ENCODE peak calls at places on chromosome 16, in four cellular contexts. L is GM12878, M is HepG2, S is K562. G is an unnamed sample.
A peak's percentile ranks its signal among the peaks of the same experiment; 100 is the strongest.

GRCh38 chr16:88356727-88357199 is 26.0 kb upstream of the ZNF469 start:
- DNase-seq in L (no peak), S (no peak), M (no peak), G (no peak)

GRCh38 chr16:52573365-52574104 is 26.6 kb upstream of the TOX3 start:
- DNase-seq in S (no peak), M (peak; percentile 95), L (no peak), G (no peak)

GRCh38 chr16:75138636-75139035 is 9.7 kb upstream of the ZFP1 start:
- DNase-seq in L (no peak), S (no peak), M (no peak), G (no peak)

GRCh38 chr16:23286131-23286532 is 16.0 kb upstream of the SCNN1B start:
- DNase-seq in M (no peak), L (no peak), S (no peak), G (no peak)

GRCh38 chr16:11034481-11034931 is 90.1 kb downstream of the CLEC16A start:
- DNase-seq in L (no peak), S (no peak), M (no peak), G (no peak)

GRCh38 chr16:8632675-8633182 is 11.2 kb downstream of the METTL22 start:
- DNase-seq in L (no peak), M (no peak), S (no peak), G (no peak)

GRCh38 chr16:886084-886543 is 84.7 kb downstream of the LMF1 start:
- DNase-seq in L (no peak), M (no peak), S (no peak), G (no peak)

GRCh38 chr16:31464781-31465260 is 5.5 kb downstream of the ARMC5 start:
- DNase-seq in M (no peak), L (no peak), S (no peak), G (no peak)

GRCh38 chr16:56604966-56605365 is 3.4 kb upstream of the MT2A start:
- DNase-seq in L (no peak), S (no peak), M (no peak), G (no peak)

GRCh38 chr16:56753410-56753809 is 23.5 kb downstream of the NUP93 start:
- DNase-seq in M (no peak), S (no peak), L (no peak), G (no peak)

GRCh38 chr16:31427441-31428276 is 501 bp downstream of the COX6A2 start:
- DNase-seq in M (no peak), S (peak; percentile 63), L (no peak), G (no peak)

GRCh38 chr16:85947511-85948509 is 48.8 kb downstream of the IRF8 start:
- DNase-seq in S (no peak), M (no peak), L (peak; percentile 90), G (no peak)

GRCh38 chr16:83338138-83338537 is 469.6 kb upstream of the HSBP1 start:
- DNase-seq in S (no peak), M (no peak), L (no peak), G (no peak)

GRCh38 chr16:67277999-67278772 is 1.1 kb upstream of the PLEKHG4 start:
- DNase-seq in L (no peak), M (peak; percentile 43), S (no peak), G (no peak)

GRCh38 chr16:25888873-25889272 is 197.1 kb downstream of the HS3ST4 start:
- DNase-seq in L (no peak), M (no peak), S (no peak), G (no peak)

GRCh38 chr16:15557258-15557657 is 85.7 kb downstream of the MARF1 start:
- DNase-seq in M (no peak), S (no peak), L (no peak), G (no peak)

GRCh38 chr16:4376820-4377572 is 5.3 kb downstream of the VASN start:
- DNase-seq in S (no peak), M (no peak), L (no peak), G (no peak)

GRCh38 chr16:66923866-66924265 is 1.5 kb downstream of the RRAD start:
- DNase-seq in M (no peak), L (no peak), S (no peak), G (no peak)

GRCh38 chr16:27040671-27041070 is 26.1 kb upstream of the C16orf82 start:
- DNase-seq in S (no peak), L (no peak), M (no peak), G (no peak)

GRCh38 chr16:3861808-3862451 is 18.6 kb downstream of the CREBBP start:
- DNase-seq in L (no peak), S (peak; percentile 78), M (no peak), G (no peak)

GRCh38 chr16:66649636-66650205 is 45.2 kb downstream of the CMTM3 start:
- DNase-seq in S (no peak), M (no peak), L (no peak), G (no peak)

GRCh38 chr16:58843675-58844074 is 109.6 kb upstream of the GOT2 start:
- DNase-seq in S (peak; percentile 53), L (peak; percentile 12), M (peak; percentile 44), G (no peak)

GRCh38 chr16:67248401-67249177 is at the start of gene SLC9A5:
- DNase-seq in M (no peak), L (no peak), S (peak; percentile 41), G (peak; percentile 46)

GRCh38 chr16:71767060-71767900 is 41.4 kb downstream of the AP1G1 start:
- DNase-seq in S (no peak), M (no peak), L (no peak), G (no peak)

GRCh38 chr16:19077879-19078278 is 10.5 kb downstream of the COQ7 start:
- DNase-seq in S (no peak), M (no peak), L (no peak), G (no peak)
- TF ChIP-seq FOXK2 in S (no peak), M (no peak), L (no peak), G (no peak)

DNA sequence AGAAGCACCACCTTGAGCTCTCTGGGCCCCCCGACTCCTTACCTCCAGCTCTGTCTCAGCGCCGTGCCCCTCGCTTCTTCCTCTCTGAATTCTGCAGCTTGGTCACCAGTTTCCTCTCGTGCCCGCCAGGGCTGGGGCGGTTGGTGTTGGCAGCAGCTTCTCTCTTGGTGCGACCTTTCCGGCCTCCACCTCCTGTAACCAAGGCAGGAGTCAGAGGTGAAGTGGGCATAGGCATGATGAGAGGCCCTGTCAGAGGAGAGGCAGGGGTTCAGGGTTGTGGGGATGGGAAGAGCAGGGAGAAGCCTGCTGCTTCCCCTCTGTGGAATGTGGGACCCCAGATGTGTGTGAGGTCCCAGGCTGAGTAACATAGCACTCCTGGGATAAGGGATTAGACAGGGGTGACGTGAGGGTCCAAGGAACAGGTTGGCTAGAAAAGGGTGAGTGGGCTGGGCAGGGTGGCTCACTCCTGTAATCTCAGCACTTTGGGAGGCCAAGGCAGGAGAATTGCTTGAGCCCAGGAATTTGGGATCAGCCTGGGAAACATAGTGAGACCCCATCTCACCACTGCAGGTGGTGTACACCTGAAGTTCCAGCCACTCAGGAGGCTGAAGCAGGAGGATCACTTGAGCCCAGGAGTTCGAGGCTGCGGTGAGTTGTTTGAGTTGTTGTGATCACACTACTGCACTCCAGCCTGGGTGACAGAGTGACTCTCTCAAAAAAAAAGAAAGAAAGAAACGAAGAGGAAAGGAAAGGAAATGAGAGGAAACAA is 626 bp downstream of the NUPR1 start:
- DNase-seq in M (no peak), S (no peak), L (no peak), G (no peak)
- TF ChIP-seq TARDBP in M (no peak), S (no peak), L (no peak), G (no peak)

DNA sequence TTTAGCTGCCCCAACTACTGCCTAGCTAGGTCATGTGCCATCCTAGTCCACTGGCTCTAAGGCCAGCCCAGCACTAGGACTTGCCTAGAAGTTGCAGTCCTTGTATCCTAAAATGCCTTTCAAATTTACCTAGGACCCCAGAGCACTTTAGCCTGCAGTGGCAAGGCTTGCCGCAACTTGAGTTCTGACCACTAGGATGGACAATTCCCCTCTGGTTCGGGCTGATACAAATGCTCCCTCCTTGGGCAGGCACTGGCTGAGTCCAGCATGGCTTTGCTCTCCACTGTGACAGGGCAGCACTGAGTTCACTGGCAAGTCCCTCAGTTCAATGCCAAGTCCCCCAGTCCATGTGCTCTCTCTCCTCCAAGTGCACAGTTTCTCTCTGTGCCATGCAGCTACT is 9.9 kb upstream of the TMEM219 start:
- DNase-seq in L (no peak), S (no peak), M (no peak), G (no peak)
- TF ChIP-seq FOXK2 in L (no peak), S (no peak), M (no peak), G (no peak)

GRCh38 chr16:54313789-54314188 is 27.2 kb upstream of the IRX3 start:
- DNase-seq in S (no peak), L (no peak), M (no peak), G (no peak)

GRCh38 chr16:54316095-54316494 is 29.5 kb upstream of the IRX3 start:
- DNase-seq in S (no peak), M (no peak), L (no peak), G (no peak)

GRCh38 chr16:54317306-54317705 is 30.7 kb upstream of the IRX3 start:
- DNase-seq in L (no peak), M (no peak), S (no peak), G (no peak)

GRCh38 chr16:54320895-54321294 is 34.3 kb upstream of the IRX3 start:
- DNase-seq in M (no peak), S (no peak), L (no peak), G (no peak)

GRCh38 chr16:54318941-54319340 is 32.4 kb upstream of the IRX3 start:
- DNase-seq in M (no peak), L (no peak), S (no peak), G (no peak)
- TF ChIP-seq TARDBP in M (no peak), L (no peak), S (no peak), G (no peak)

DNA sequence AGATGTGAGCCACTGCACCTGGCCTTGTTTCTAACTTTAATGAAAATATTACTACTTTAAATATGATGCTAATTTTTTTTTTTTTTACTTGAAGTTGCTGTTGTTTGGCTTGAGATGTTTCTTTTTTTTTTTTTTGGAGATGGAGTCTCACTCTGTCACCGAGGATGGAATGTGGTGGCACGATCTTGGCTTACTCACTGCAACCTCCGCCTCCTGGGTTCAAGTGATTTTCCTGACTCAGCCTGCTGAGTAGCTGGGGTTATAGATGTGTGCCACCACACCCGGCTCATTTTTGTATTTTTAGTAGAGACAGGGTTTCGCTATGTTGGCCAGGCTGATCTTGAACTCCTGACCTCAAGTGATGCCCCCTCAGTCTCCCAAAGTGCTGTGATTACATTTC is 23.6 kb downstream of the IGSF6 start:
- DNase-seq in S (no peak), L (no peak), M (no peak), G (no peak)
- TF ChIP-seq FOXK2 in S (no peak), L (no peak), M (no peak), G (no peak)

GRCh38 chr16:61195006-61195405 is 841.2 kb downstream of the CDH8 start:
- DNase-seq in S (no peak), M (no peak), L (no peak), G (no peak)
- TF ChIP-seq TARDBP in S (no peak), M (no peak), L (no peak), G (no peak)

GRCh38 chr16:81053761-81054160 is 18.1 kb downstream of the ATMIN start:
- DNase-seq in M (no peak), L (no peak), S (peak; percentile 29), G (no peak)
- TF ChIP-seq FOXK2 in M (no peak), L (no peak), S (no peak), G (no peak)

DNA sequence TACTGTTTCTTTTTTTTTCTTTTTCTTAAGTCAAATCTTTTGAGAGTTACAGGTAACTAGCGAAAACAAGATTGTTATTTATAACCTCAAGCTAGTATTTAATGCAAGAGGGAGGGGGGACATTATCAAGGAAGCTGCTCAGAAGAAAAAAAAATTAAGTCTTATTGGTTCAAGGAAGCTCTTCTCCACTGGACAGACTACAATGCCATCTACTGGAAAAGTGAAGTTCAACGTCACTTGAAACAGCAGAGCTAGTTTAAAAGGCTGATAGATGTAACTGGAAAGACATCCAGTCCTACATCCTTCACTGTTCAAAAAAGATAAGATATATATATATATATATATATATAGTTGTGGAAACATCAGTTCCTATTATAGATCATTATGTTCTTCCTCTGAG is 418.0 kb upstream of the PSMD7 start:
- DNase-seq in M (peak; percentile 58), L (peak; percentile 3), S (peak; percentile 47), G (peak; percentile 49)
- TF ChIP-seq TARDBP in M (no peak), L (no peak), S (no peak), G (no peak)

GRCh38 chr16:68644715-68645493 is at the start of gene CDH3:
- DNase-seq in S (no peak), M (no peak), L (no peak), G (peak; percentile 52)
- TF ChIP-seq FOXK2 in S (no peak), M (no peak), L (no peak), G (no peak)

G was measured in HEK293T.